ENCODE peak calls at places on chromosomes 12 and 14, in seven cellular contexts. H is NCI-H748 treated with DMSO at 0.1 percent for 48 hours, P is mesothelial cell of epicardium, Z is RWPE1, Y is endothelial cell, R is activated gamma-delta T cell treated with Interleukin-2 at 50 U/mL for 16 hours, B is A172. M is an unnamed sample.

GRCh38 chr14:68756071-68756481 is 36.8 kb downstream of the ZFP36L1 start:
- DNase-seq in B (no peak), R (no peak), Y (no peak), P (no peak), H (no peak), Z (no peak), M (no peak)

GRCh38 chr14:100738704-100739131 is 12.0 kb downstream of the DLK1 start:
- DNase-seq in P (no peak), Z (no peak), H (no peak), R (no peak), Y (no peak), B (no peak), M (no peak)

GRCh38 chr14:22598896-22599244 is 770 bp downstream of the ABHD4 start:
- DNase-seq in Z (peak), P (no peak), H (peak), B (peak), Y (no peak), R (peak), M (peak)

GRCh38 chr12:45166056-45166455 is 49.8 kb upstream of the ANO6 start:
- DNase-seq in Y (no peak), R (no peak), H (no peak), P (no peak), Z (no peak), B (no peak), M (no peak)

GRCh38 chr12:64968989-64969819 is 144.8 kb downstream of the TBC1D30 start:
- DNase-seq in Y (no peak), B (peak), P (no peak), Z (peak), H (no peak), R (no peak), M (peak)

GRCh38 chr12:110600254-110600653 is 13.7 kb upstream of the TCTN1 start:
- DNase-seq in Y (no peak), P (no peak), H (no peak), B (peak), Z (peak), R (no peak), M (peak)

GRCh38 chr12:110858848-110859247 is 12.1 kb downstream of the CCDC63 start:
- DNase-seq in R (no peak), B (peak), P (no peak), H (no peak), Y (no peak), Z (no peak), M (no peak)

GRCh38 chr12:82132390-82132789 is 225.8 kb downstream of the CCDC59 start:
- DNase-seq in B (no peak), R (no peak), P (no peak), Y (no peak), H (no peak), Z (no peak), M (no peak)

GRCh38 chr14:101780887-101781239 is 19.4 kb downstream of the PPP2R5C start:
- DNase-seq in R (no peak), Z (no peak), B (no peak), H (no peak), P (no peak), Y (peak), M (no peak)

GRCh38 chr12:14422516-14423230 is 57.2 kb downstream of the ATF7IP start:
- DNase-seq in B (no peak), R (no peak), Z (no peak), P (no peak), H (no peak), Y (no peak), M (no peak)

GRCh38 chr14:22822619-22823551 is 6.8 kb upstream of the MRPL52 start:
- DNase-seq in P (peak), H (no peak), R (peak), Z (no peak), Y (peak), B (peak), M (peak)

M was measured in RCC 7860.